ENCODE peak calls at places on chromosomes 11 and 22, in six cellular contexts. One of them, this sample, is unnamed.

GRCh38 chr11:62680825-62681240 is 2.0 kb upstream of the UBXN1 start:
- DNase-seq in HepG2: peak
- DNase-seq in K562: peak
- DNase-seq in HL-60: peak
- DNase-seq in H1: no peak
- DNase-seq in SK-N-SH: peak
- DNase-seq in this sample: no peak

GRCh38 chr11:61489833-61490585 is 18.5 kb upstream of the LRRC10B start:
- DNase-seq in HL-60: no peak
- DNase-seq in HepG2: peak
- DNase-seq in K562: no peak
- DNase-seq in H1: no peak
- DNase-seq in SK-N-SH: peak
- DNase-seq in this sample: no peak

GRCh38 chr11:93054881-93055280 is 85.4 kb downstream of the MTNR1B start:
- DNase-seq in SK-N-SH: no peak
- DNase-seq in HepG2: peak
- DNase-seq in HL-60: no peak
- DNase-seq in H1: no peak
- DNase-seq in K562: peak
- DNase-seq in this sample: no peak

GRCh38 chr11:130832571-130833432 is 83.5 kb downstream of the SNX19 start:
- DNase-seq in SK-N-SH: no peak
- DNase-seq in HL-60: no peak
- DNase-seq in HepG2: no peak
- DNase-seq in H1: no peak
- DNase-seq in K562: no peak
- DNase-seq in this sample: no peak

GRCh38 chr11:119107538-119108150 is 500 bp downstream of the C2CD2L start:
- DNase-seq in SK-N-SH: no peak
- DNase-seq in HepG2: no peak
- DNase-seq in K562: no peak
- DNase-seq in HL-60: no peak
- DNase-seq in H1: no peak
- DNase-seq in this sample: no peak

GRCh38 chr11:131659931-131660330 is 289.5 kb downstream of the NTM start:
- DNase-seq in H1: no peak
- DNase-seq in K562: no peak
- DNase-seq in HepG2: no peak
- DNase-seq in SK-N-SH: no peak
- DNase-seq in HL-60: no peak
- DNase-seq in this sample: no peak

GRCh38 chr22:49264696-49265095 is 563.0 kb downstream of the BRD1 start:
- DNase-seq in HepG2: no peak
- DNase-seq in K562: no peak
- DNase-seq in H1: no peak
- DNase-seq in HL-60: no peak
- DNase-seq in SK-N-SH: no peak
- DNase-seq in this sample: no peak

GRCh38 chr22:43292633-43293025 is 50.5 kb downstream of the SCUBE1 start:
- DNase-seq in HL-60: no peak
- DNase-seq in K562: no peak
- DNase-seq in SK-N-SH: no peak
- DNase-seq in H1: no peak
- DNase-seq in HepG2: no peak
- DNase-seq in this sample: no peak

GRCh38 chr11:35141538-35141937 is 2.6 kb downstream of the CD44 start:
- DNase-seq in K562: no peak
- DNase-seq in H1: no peak
- DNase-seq in SK-N-SH: no peak
- DNase-seq in HepG2: no peak
- DNase-seq in HL-60: peak
- DNase-seq in this sample: no peak

GRCh38 chr11:36352919-36353318 is 56.8 kb downstream of the PRR5L start:
- DNase-seq in HL-60: no peak
- DNase-seq in K562: no peak
- DNase-seq in HepG2: no peak
- DNase-seq in SK-N-SH: no peak
- DNase-seq in H1: no peak
- DNase-seq in this sample: no peak

GRCh38 chr22:49958961-49959781 is 1.4 kb upstream of the PIM3 start:
- DNase-seq in K562: peak
- DNase-seq in HepG2: peak
- DNase-seq in HL-60: no peak
- DNase-seq in SK-N-SH: no peak
- DNase-seq in H1: no peak
- DNase-seq in this sample: no peak

GRCh38 chr22:19448076-19448607 is 631 bp upstream of the C22orf39 start:
- DNase-seq in K562: peak
- DNase-seq in SK-N-SH: peak
- DNase-seq in HL-60: peak
- DNase-seq in H1: no peak
- DNase-seq in HepG2: peak
- DNase-seq in this sample: no peak

GRCh38 chr22:39984006-39984405 is 10.7 kb upstream of the FAM83F start:
- DNase-seq in HepG2: no peak
- DNase-seq in H1: no peak
- DNase-seq in SK-N-SH: no peak
- DNase-seq in HL-60: no peak
- DNase-seq in K562: peak
- DNase-seq in this sample: no peak

GRCh38 chr11:58097437-58097836 is 27.9 kb downstream of the OR9I1 start:
- DNase-seq in HL-60: no peak
- DNase-seq in SK-N-SH: no peak
- DNase-seq in H1: no peak
- DNase-seq in K562: no peak
- DNase-seq in HepG2: no peak
- DNase-seq in this sample: no peak

GRCh38 chr11:122230387-122230760 is 114.4 kb upstream of the BLID start:
- DNase-seq in HepG2: no peak
- DNase-seq in HL-60: no peak
- DNase-seq in H1: no peak
- DNase-seq in SK-N-SH: no peak
- DNase-seq in K562: no peak
- DNase-seq in this sample: no peak

GRCh38 chr11:13942908-13943505 is 19.5 kb upstream of the SPON1 start:
- DNase-seq in K562: no peak
- DNase-seq in HL-60: no peak
- DNase-seq in HepG2: no peak
- DNase-seq in H1: no peak
- DNase-seq in SK-N-SH: no peak
- DNase-seq in this sample: no peak

GRCh38 chr11:1195690-1196515 is 27.0 kb upstream of the MUC5B start:
- DNase-seq in SK-N-SH: peak
- DNase-seq in HepG2: no peak
- DNase-seq in HL-60: no peak
- DNase-seq in H1: no peak
- DNase-seq in K562: no peak
- DNase-seq in this sample: no peak

GRCh38 chr22:37626556-37627075 is 12.9 kb upstream of the SH3BP1 start:
- DNase-seq in HepG2: no peak
- DNase-seq in K562: no peak
- DNase-seq in HL-60: no peak
- DNase-seq in SK-N-SH: no peak
- DNase-seq in H1: no peak
- DNase-seq in this sample: no peak

GRCh38 chr11:9688716-9689511 is 25.0 kb downstream of the SWAP70 start:
- DNase-seq in SK-N-SH: peak
- DNase-seq in HepG2: no peak
- DNase-seq in K562: peak
- DNase-seq in H1: no peak
- DNase-seq in HL-60: peak
- DNase-seq in this sample: peak

DNA sequence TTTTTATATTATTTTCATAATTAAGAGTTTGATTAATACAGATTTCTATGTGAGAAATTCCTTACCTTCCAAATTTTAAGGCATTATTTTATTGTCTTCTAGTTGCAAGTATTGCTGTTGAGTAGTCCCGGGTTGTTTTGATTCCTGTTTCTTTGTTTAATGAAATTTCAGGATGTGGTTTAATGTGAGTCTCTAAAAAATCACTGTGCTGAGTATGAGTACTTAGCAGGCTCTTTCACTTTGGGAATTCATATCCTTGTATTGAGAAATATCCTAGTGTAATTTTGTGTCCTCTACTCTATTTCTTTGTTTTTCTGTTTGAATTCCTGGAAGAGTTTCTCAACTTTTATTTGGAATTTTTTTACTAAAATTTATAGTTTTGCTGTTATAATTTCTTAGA is 113.2 kb downstream of the TMEM135 start:
- DNase-seq in K562: no peak
- DNase-seq in HepG2: no peak
- DNase-seq in H1: no peak
- DNase-seq in SK-N-SH: no peak
- DNase-seq in HL-60: no peak
- DNase-seq in this sample: no peak
- TF ChIP-seq GABPA in K562: no peak
- TF ChIP-seq GABPA in HepG2: no peak
- TF ChIP-seq GABPA in H1: no peak
- TF ChIP-seq GABPA in SK-N-SH: no peak
- TF ChIP-seq GABPA in HL-60: no peak
- TF ChIP-seq GABPA in this sample: no peak

DNA sequence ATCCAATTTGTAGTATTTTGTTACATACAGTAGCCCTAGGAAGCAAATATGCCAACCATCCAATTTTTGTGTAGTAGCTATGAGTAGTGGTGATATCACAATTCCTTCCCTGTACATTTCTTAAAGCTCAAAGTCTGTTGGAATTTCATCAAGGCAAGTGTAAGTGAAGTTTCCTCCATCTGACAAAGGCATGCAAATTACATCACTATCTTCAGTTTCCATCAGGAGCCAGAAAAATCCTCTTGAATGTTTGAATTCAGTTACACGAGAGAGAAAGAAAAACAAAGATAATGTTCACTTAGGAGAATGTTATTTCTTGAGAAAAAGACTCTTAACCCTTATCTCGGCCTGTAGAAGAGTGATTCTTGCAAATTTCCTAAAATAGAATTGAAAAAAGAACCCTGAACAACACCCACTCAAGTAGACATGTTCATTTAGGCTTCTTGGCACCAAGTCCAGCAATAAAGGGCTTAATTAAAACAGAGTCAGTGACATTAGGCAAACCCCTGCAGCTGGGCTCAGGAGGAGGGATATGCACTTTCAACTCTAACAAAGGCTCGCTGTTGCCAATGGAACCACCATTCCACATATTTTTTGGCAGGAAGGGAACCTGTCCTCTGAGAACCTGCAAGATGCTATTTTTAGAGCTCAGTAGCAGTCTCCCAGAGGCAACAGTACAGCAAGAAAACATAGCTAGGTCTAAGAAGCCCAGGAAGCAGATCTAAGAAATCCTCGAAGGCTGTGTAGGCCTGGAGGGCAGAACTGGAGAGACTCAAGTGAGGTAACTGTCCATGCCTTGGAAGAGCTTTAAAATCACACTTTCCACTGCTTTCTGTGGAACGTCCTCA is 144.6 kb downstream of the CCDC81 start:
- DNase-seq in SK-N-SH: no peak
- DNase-seq in HL-60: no peak
- DNase-seq in H1: no peak
- DNase-seq in HepG2: no peak
- DNase-seq in K562: peak
- DNase-seq in this sample: no peak
- TF ChIP-seq GABPA in SK-N-SH: no peak
- TF ChIP-seq GABPA in HL-60: no peak
- TF ChIP-seq GABPA in H1: no peak
- TF ChIP-seq GABPA in HepG2: no peak
- TF ChIP-seq GABPA in K562: no peak
- TF ChIP-seq GABPA in this sample: no peak

DNA sequence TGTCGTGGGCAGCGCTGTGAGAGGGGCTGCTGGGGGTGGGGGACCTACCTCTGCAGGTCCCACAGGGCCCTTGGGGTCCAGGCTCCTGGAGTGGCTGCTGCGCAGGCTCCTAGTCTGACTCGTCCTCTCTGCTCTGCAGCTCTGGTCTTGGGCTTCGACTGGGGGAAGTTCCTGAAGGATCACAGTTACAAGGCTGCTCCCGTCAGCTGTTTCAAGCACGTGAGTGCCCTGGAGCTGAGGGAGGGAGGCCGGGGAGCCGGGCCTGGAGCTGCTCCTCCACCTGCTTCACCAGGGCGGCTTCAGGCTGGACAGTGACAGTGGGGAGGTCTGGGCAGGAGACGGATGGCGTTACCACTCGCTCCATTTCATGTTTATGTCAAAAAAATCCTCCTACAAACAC is 11.9 kb downstream of the L3MBTL2 start:
- DNase-seq in HepG2: no peak
- DNase-seq in SK-N-SH: no peak
- DNase-seq in HL-60: no peak
- DNase-seq in K562: no peak
- DNase-seq in H1: no peak
- DNase-seq in this sample: no peak
- TF ChIP-seq GABPA in HepG2: no peak
- TF ChIP-seq GABPA in SK-N-SH: no peak
- TF ChIP-seq GABPA in HL-60: no peak
- TF ChIP-seq GABPA in K562: no peak
- TF ChIP-seq GABPA in H1: no peak
- TF ChIP-seq GABPA in this sample: no peak

GRCh38 chr22:26170112-26170492 is 840 bp downstream of the SEZ6L start:
- DNase-seq in SK-N-SH: no peak
- DNase-seq in HepG2: no peak
- DNase-seq in HL-60: no peak
- DNase-seq in H1: no peak
- DNase-seq in K562: no peak
- DNase-seq in this sample: no peak

GRCh38 chr22:26170795-26171194 is 1.5 kb downstream of the SEZ6L start:
- DNase-seq in H1: no peak
- DNase-seq in K562: peak
- DNase-seq in HL-60: no peak
- DNase-seq in SK-N-SH: peak
- DNase-seq in HepG2: no peak
- DNase-seq in this sample: no peak

GRCh38 chr22:26169312-26170111 is at the start of gene SEZ6L:
- DNase-seq in K562: no peak
- DNase-seq in HepG2: no peak
- DNase-seq in SK-N-SH: peak
- DNase-seq in H1: no peak
- DNase-seq in HL-60: peak
- DNase-seq in this sample: no peak

GRCh38 chr22:26174280-26174679 is 5.0 kb downstream of the SEZ6L start:
- DNase-seq in SK-N-SH: peak
- DNase-seq in HL-60: no peak
- DNase-seq in K562: peak
- DNase-seq in H1: peak
- DNase-seq in HepG2: peak
- DNase-seq in this sample: no peak

GRCh38 chr22:26172389-26172990 is 3.2 kb downstream of the SEZ6L start:
- DNase-seq in HepG2: peak
- DNase-seq in SK-N-SH: peak
- DNase-seq in H1: no peak
- DNase-seq in HL-60: peak
- DNase-seq in K562: peak
- DNase-seq in this sample: no peak
- TF ChIP-seq GABPA in HepG2: no peak
- TF ChIP-seq GABPA in SK-N-SH: no peak
- TF ChIP-seq GABPA in H1: no peak
- TF ChIP-seq GABPA in HL-60: no peak
- TF ChIP-seq GABPA in K562: no peak
- TF ChIP-seq GABPA in this sample: no peak

GRCh38 chr11:44726278-44727113 is at the start of gene TSPAN18:
- DNase-seq in K562: peak
- DNase-seq in HepG2: no peak
- DNase-seq in HL-60: no peak
- DNase-seq in SK-N-SH: peak
- DNase-seq in H1: peak
- DNase-seq in this sample: peak
- TF ChIP-seq GABPA in K562: peak
- TF ChIP-seq GABPA in HepG2: no peak
- TF ChIP-seq GABPA in HL-60: no peak
- TF ChIP-seq GABPA in SK-N-SH: no peak
- TF ChIP-seq GABPA in H1: no peak
- TF ChIP-seq GABPA in this sample: no peak

GRCh38 chr22:32600184-32600583 is 125.6 kb downstream of the FBXO7 start:
- DNase-seq in K562: no peak
- DNase-seq in H1: no peak
- DNase-seq in HL-60: no peak
- DNase-seq in HepG2: no peak
- DNase-seq in SK-N-SH: no peak
- DNase-seq in this sample: no peak
- TF ChIP-seq GABPA in K562: no peak
- TF ChIP-seq GABPA in H1: no peak
- TF ChIP-seq GABPA in HL-60: no peak
- TF ChIP-seq GABPA in HepG2: no peak
- TF ChIP-seq GABPA in SK-N-SH: no peak
- TF ChIP-seq GABPA in this sample: no peak